ENCODE peak calls at places on chromosomes 13 and 19, in nine cellular contexts. One of them, this sample, is unnamed.

GRCh38 chr19:28468701-28469459 is 744.1 kb downstream of the UQCRFS1 start:
- DNase-seq in adrenal gland: no peak
- DNase-seq in esophagus squamous epithelium: no peak
- DNase-seq in keratinocyte: no peak
- DNase-seq in choroid plexus epithelial cell: peak; percentile 62
- DNase-seq in cardiac fibroblast: peak; percentile 84
- DNase-seq in tibial nerve: no peak
- DNase-seq in brain microvascular endothelial cell: peak; percentile 31
- DNase-seq in GM13976: no peak
- DNase-seq in this sample: no peak

GRCh38 chr19:48798937-48799336 is 11.9 kb downstream of the BCAT2 start:
- DNase-seq in cardiac fibroblast: peak; percentile 35
- DNase-seq in keratinocyte: no peak
- DNase-seq in choroid plexus epithelial cell: peak; percentile 58
- DNase-seq in brain microvascular endothelial cell: peak; percentile 21
- DNase-seq in esophagus squamous epithelium: no peak
- DNase-seq in adrenal gland: no peak
- DNase-seq in tibial nerve: no peak
- DNase-seq in GM13976: peak; percentile 28
- DNase-seq in this sample: no peak

GRCh38 chr19:7617172-7617571 is 12.2 kb downstream of the XAB2 start:
- DNase-seq in esophagus squamous epithelium: no peak
- DNase-seq in keratinocyte: no peak
- DNase-seq in choroid plexus epithelial cell: no peak
- DNase-seq in adrenal gland: no peak
- DNase-seq in brain microvascular endothelial cell: no peak
- DNase-seq in cardiac fibroblast: no peak
- DNase-seq in GM13976: no peak
- DNase-seq in tibial nerve: no peak
- DNase-seq in this sample: no peak

GRCh38 chr13:103528437-103528836 is 462.2 kb upstream of the SLC10A2 start:
- DNase-seq in cardiac fibroblast: no peak
- DNase-seq in esophagus squamous epithelium: no peak
- DNase-seq in choroid plexus epithelial cell: no peak
- DNase-seq in brain microvascular endothelial cell: no peak
- DNase-seq in keratinocyte: no peak
- DNase-seq in GM13976: no peak
- DNase-seq in adrenal gland: no peak
- DNase-seq in tibial nerve: no peak
- DNase-seq in this sample: no peak

GRCh38 chr13:93309886-93310520 is 83.4 kb downstream of the GPC6 start:
- DNase-seq in esophagus squamous epithelium: no peak
- DNase-seq in cardiac fibroblast: peak; percentile 87
- DNase-seq in brain microvascular endothelial cell: peak; percentile 90
- DNase-seq in keratinocyte: no peak
- DNase-seq in tibial nerve: no peak
- DNase-seq in choroid plexus epithelial cell: peak; percentile 96
- DNase-seq in adrenal gland: no peak
- DNase-seq in GM13976: no peak
- DNase-seq in this sample: no peak

GRCh38 chr19:1286859-1287621 is 1.4 kb downstream of the EFNA2 start:
- DNase-seq in GM13976: no peak
- DNase-seq in esophagus squamous epithelium: no peak
- DNase-seq in adrenal gland: no peak
- DNase-seq in keratinocyte: no peak
- DNase-seq in choroid plexus epithelial cell: no peak
- DNase-seq in cardiac fibroblast: no peak
- DNase-seq in brain microvascular endothelial cell: no peak
- DNase-seq in tibial nerve: no peak
- DNase-seq in this sample: no peak

GRCh38 chr13:50197705-50198104 is 182.5 kb downstream of the KCNRG start:
- DNase-seq in adrenal gland: no peak
- DNase-seq in tibial nerve: no peak
- DNase-seq in keratinocyte: no peak
- DNase-seq in choroid plexus epithelial cell: no peak
- DNase-seq in GM13976: no peak
- DNase-seq in cardiac fibroblast: peak; percentile 67
- DNase-seq in esophagus squamous epithelium: no peak
- DNase-seq in brain microvascular endothelial cell: no peak
- DNase-seq in this sample: no peak

GRCh38 chr13:95002968-95003813 is 290.8 kb upstream of the SOX21 start:
- DNase-seq in choroid plexus epithelial cell: peak; percentile 22
- DNase-seq in keratinocyte: no peak
- DNase-seq in brain microvascular endothelial cell: no peak
- DNase-seq in GM13976: peak; percentile 24
- DNase-seq in adrenal gland: no peak
- DNase-seq in esophagus squamous epithelium: no peak
- DNase-seq in cardiac fibroblast: no peak
- DNase-seq in tibial nerve: no peak
- DNase-seq in this sample: peak; percentile 25

GRCh38 chr19:15453091-15453498 is 3.3 kb upstream of the WIZ start:
- DNase-seq in esophagus squamous epithelium: no peak
- DNase-seq in adrenal gland: peak; percentile 54
- DNase-seq in choroid plexus epithelial cell: no peak
- DNase-seq in cardiac fibroblast: no peak
- DNase-seq in tibial nerve: no peak
- DNase-seq in keratinocyte: no peak
- DNase-seq in brain microvascular endothelial cell: no peak
- DNase-seq in GM13976: no peak
- DNase-seq in this sample: no peak

GRCh38 chr13:59279024-59279423 is 884.7 kb downstream of the DIAPH3 start:
- DNase-seq in adrenal gland: no peak
- DNase-seq in GM13976: no peak
- DNase-seq in tibial nerve: no peak
- DNase-seq in brain microvascular endothelial cell: no peak
- DNase-seq in esophagus squamous epithelium: no peak
- DNase-seq in choroid plexus epithelial cell: no peak
- DNase-seq in keratinocyte: no peak
- DNase-seq in cardiac fibroblast: no peak
- DNase-seq in this sample: no peak

GRCh38 chr19:8459520-8460260 is 14.9 kb downstream of the HNRNPM start:
- DNase-seq in choroid plexus epithelial cell: peak; percentile 82
- DNase-seq in keratinocyte: no peak
- DNase-seq in cardiac fibroblast: peak; percentile 89
- DNase-seq in adrenal gland: no peak
- DNase-seq in GM13976: no peak
- DNase-seq in brain microvascular endothelial cell: peak; percentile 77
- DNase-seq in tibial nerve: no peak
- DNase-seq in esophagus squamous epithelium: no peak
- DNase-seq in this sample: no peak

GRCh38 chr19:954672-955494 is 29.0 kb downstream of the ARID3A start:
- DNase-seq in brain microvascular endothelial cell: no peak
- DNase-seq in esophagus squamous epithelium: no peak
- DNase-seq in cardiac fibroblast: no peak
- DNase-seq in keratinocyte: no peak
- DNase-seq in choroid plexus epithelial cell: peak; percentile 24
- DNase-seq in adrenal gland: no peak
- DNase-seq in GM13976: peak; percentile 90
- DNase-seq in tibial nerve: no peak
- DNase-seq in this sample: peak; percentile 93

GRCh38 chr13:113784645-113785024 is 25.6 kb downstream of the TMEM255B start:
- DNase-seq in choroid plexus epithelial cell: no peak
- DNase-seq in brain microvascular endothelial cell: no peak
- DNase-seq in cardiac fibroblast: no peak
- DNase-seq in tibial nerve: no peak
- DNase-seq in esophagus squamous epithelium: no peak
- DNase-seq in GM13976: no peak
- DNase-seq in keratinocyte: no peak
- DNase-seq in adrenal gland: no peak
- DNase-seq in this sample: no peak

GRCh38 chr13:106599875-106600797 is 32.2 kb upstream of the ARGLU1 start:
- DNase-seq in cardiac fibroblast: peak; percentile 71
- DNase-seq in esophagus squamous epithelium: no peak
- DNase-seq in choroid plexus epithelial cell: peak; percentile 95
- DNase-seq in keratinocyte: no peak
- DNase-seq in GM13976: no peak
- DNase-seq in brain microvascular endothelial cell: peak; percentile 84
- DNase-seq in tibial nerve: no peak
- DNase-seq in adrenal gland: no peak
- DNase-seq in this sample: no peak

GRCh38 chr13:90300015-90300414 is 1047.5 kb upstream of the MIR17HG start:
- DNase-seq in keratinocyte: no peak
- DNase-seq in GM13976: no peak
- DNase-seq in brain microvascular endothelial cell: no peak
- DNase-seq in cardiac fibroblast: no peak
- DNase-seq in esophagus squamous epithelium: no peak
- DNase-seq in adrenal gland: no peak
- DNase-seq in tibial nerve: no peak
- DNase-seq in choroid plexus epithelial cell: no peak
- DNase-seq in this sample: no peak

GRCh38 chr19:34494601-34495000 is 13.0 kb downstream of the WTIP start:
- DNase-seq in adrenal gland: no peak
- DNase-seq in GM13976: no peak
- DNase-seq in keratinocyte: no peak
- DNase-seq in brain microvascular endothelial cell: no peak
- DNase-seq in tibial nerve: no peak
- DNase-seq in cardiac fibroblast: no peak
- DNase-seq in esophagus squamous epithelium: no peak
- DNase-seq in choroid plexus epithelial cell: no peak
- DNase-seq in this sample: no peak
- TF ChIP-seq CTCF in adrenal gland: no peak
- TF ChIP-seq CTCF in GM13976: no peak
- TF ChIP-seq CTCF in keratinocyte: no peak
- TF ChIP-seq CTCF in brain microvascular endothelial cell: no peak
- TF ChIP-seq CTCF in tibial nerve: no peak
- TF ChIP-seq CTCF in cardiac fibroblast: no peak
- TF ChIP-seq CTCF in esophagus squamous epithelium: no peak
- TF ChIP-seq CTCF in choroid plexus epithelial cell: no peak
- TF ChIP-seq CTCF in this sample: no peak

GRCh38 chr19:4543856-4544647 is 4.2 kb upstream of the LRG1 start:
- DNase-seq in choroid plexus epithelial cell: no peak
- DNase-seq in keratinocyte: no peak
- DNase-seq in cardiac fibroblast: no peak
- DNase-seq in brain microvascular endothelial cell: no peak
- DNase-seq in GM13976: no peak
- DNase-seq in adrenal gland: peak; percentile 9
- DNase-seq in tibial nerve: no peak
- DNase-seq in esophagus squamous epithelium: no peak
- DNase-seq in this sample: no peak

GRCh38 chr19:4550479-4551050 is 8.9 kb downstream of the SEMA6B start:
- DNase-seq in cardiac fibroblast: no peak
- DNase-seq in keratinocyte: no peak
- DNase-seq in choroid plexus epithelial cell: no peak
- DNase-seq in brain microvascular endothelial cell: no peak
- DNase-seq in tibial nerve: no peak
- DNase-seq in GM13976: no peak
- DNase-seq in esophagus squamous epithelium: no peak
- DNase-seq in adrenal gland: no peak
- DNase-seq in this sample: no peak

GRCh38 chr19:4548238-4548584 is 8.4 kb upstream of the LRG1 start:
- DNase-seq in tibial nerve: no peak
- DNase-seq in brain microvascular endothelial cell: no peak
- DNase-seq in esophagus squamous epithelium: no peak
- DNase-seq in keratinocyte: no peak
- DNase-seq in cardiac fibroblast: no peak
- DNase-seq in GM13976: no peak
- DNase-seq in adrenal gland: peak; percentile 7
- DNase-seq in choroid plexus epithelial cell: no peak
- DNase-seq in this sample: no peak

GRCh38 chr19:4550018-4550417 is 9.5 kb downstream of the SEMA6B start:
- DNase-seq in choroid plexus epithelial cell: no peak
- DNase-seq in GM13976: no peak
- DNase-seq in tibial nerve: no peak
- DNase-seq in esophagus squamous epithelium: no peak
- DNase-seq in adrenal gland: no peak
- DNase-seq in keratinocyte: no peak
- DNase-seq in brain microvascular endothelial cell: no peak
- DNase-seq in cardiac fibroblast: no peak
- DNase-seq in this sample: no peak

GRCh38 chr19:4547303-4548237 is 7.7 kb upstream of the LRG1 start:
- DNase-seq in tibial nerve: no peak
- DNase-seq in GM13976: no peak
- DNase-seq in keratinocyte: no peak
- DNase-seq in adrenal gland: peak; percentile 61
- DNase-seq in brain microvascular endothelial cell: no peak
- DNase-seq in esophagus squamous epithelium: no peak
- DNase-seq in choroid plexus epithelial cell: no peak
- DNase-seq in cardiac fibroblast: peak; percentile 29
- DNase-seq in this sample: no peak
- TF ChIP-seq CTCF in tibial nerve: no peak
- TF ChIP-seq CTCF in GM13976: peak; percentile 32
- TF ChIP-seq CTCF in keratinocyte: peak; percentile 62
- TF ChIP-seq CTCF in adrenal gland: no peak
- TF ChIP-seq CTCF in brain microvascular endothelial cell: peak; percentile 62
- TF ChIP-seq CTCF in esophagus squamous epithelium: no peak
- TF ChIP-seq CTCF in choroid plexus epithelial cell: peak; percentile 60
- TF ChIP-seq CTCF in cardiac fibroblast: peak; percentile 47
- TF ChIP-seq CTCF in this sample: peak; percentile 49

DNA sequence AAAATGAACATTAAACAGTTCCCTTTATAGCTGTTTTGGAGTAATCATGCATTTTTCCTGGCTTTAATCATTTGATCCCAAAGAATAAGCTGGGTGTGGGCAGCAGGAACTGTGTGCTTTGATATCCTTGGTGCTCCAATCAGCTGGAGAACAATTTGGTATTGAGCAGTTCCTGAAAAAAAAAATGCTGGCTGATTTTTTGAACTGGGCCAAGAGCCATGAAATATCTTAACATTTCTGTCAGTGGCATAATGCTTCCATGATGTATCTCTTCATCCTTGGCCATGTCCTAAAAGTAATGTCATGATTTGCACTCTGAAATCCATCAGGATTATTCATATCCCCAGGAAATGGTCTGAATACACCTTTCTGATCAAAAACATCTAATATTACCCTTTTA is 134.7 kb downstream of the LHFPL6 start:
- DNase-seq in choroid plexus epithelial cell: no peak
- DNase-seq in adrenal gland: no peak
- DNase-seq in keratinocyte: no peak
- DNase-seq in esophagus squamous epithelium: no peak
- DNase-seq in tibial nerve: no peak
- DNase-seq in brain microvascular endothelial cell: no peak
- DNase-seq in GM13976: no peak
- DNase-seq in cardiac fibroblast: no peak
- DNase-seq in this sample: no peak
- TF ChIP-seq CTCF in choroid plexus epithelial cell: no peak
- TF ChIP-seq CTCF in adrenal gland: no peak
- TF ChIP-seq CTCF in keratinocyte: no peak
- TF ChIP-seq CTCF in esophagus squamous epithelium: no peak
- TF ChIP-seq CTCF in tibial nerve: no peak
- TF ChIP-seq CTCF in brain microvascular endothelial cell: no peak
- TF ChIP-seq CTCF in GM13976: no peak
- TF ChIP-seq CTCF in cardiac fibroblast: no peak
- TF ChIP-seq CTCF in this sample: no peak

DNA sequence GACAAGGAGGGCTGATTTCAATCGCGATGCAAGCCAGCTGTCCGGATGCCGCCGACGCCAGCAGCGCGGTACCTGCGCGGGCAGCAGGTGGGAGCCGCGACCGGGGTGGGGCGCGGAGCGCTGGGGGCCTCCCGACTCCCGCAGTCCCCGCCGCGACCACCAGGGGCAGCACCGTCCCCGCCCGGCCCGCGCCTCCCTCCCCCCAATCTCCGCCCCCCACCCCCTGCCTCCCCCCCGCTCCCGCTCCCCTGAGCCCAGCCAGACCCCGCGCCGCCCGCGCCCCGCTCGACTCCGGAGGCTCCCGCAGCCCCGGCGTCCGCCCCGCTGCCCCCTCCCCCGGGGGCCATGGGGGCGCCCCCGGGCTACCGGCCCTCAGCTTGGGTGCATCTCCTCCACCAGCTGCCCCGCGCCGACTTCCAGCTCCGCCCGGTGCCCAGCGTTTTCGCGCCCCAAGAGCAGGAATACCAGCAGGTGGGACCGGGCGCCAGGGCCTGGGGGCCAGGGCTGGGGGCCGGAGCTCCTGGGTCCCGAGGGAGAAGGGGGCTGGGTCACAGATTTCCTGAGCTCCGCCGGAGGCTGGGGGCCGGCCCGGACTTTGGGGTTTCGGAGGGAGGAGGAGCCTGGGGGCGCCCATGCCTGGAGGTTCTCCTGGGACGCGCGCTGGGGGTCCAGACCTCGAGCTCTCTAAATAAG is at the start of gene TTYH1:
- DNase-seq in esophagus squamous epithelium: no peak
- DNase-seq in cardiac fibroblast: no peak
- DNase-seq in tibial nerve: no peak
- DNase-seq in adrenal gland: no peak
- DNase-seq in GM13976: peak; percentile 73
- DNase-seq in choroid plexus epithelial cell: no peak
- DNase-seq in brain microvascular endothelial cell: no peak
- DNase-seq in keratinocyte: no peak
- DNase-seq in this sample: peak; percentile 82
- TF ChIP-seq CTCF in esophagus squamous epithelium: no peak
- TF ChIP-seq CTCF in cardiac fibroblast: no peak
- TF ChIP-seq CTCF in tibial nerve: peak; percentile 78
- TF ChIP-seq CTCF in adrenal gland: no peak
- TF ChIP-seq CTCF in GM13976: peak; percentile 20
- TF ChIP-seq CTCF in choroid plexus epithelial cell: peak; percentile 9
- TF ChIP-seq CTCF in brain microvascular endothelial cell: peak; percentile 21
- TF ChIP-seq CTCF in keratinocyte: no peak
- TF ChIP-seq CTCF in this sample: peak; percentile 46

This sample was measured in GM13977.